ENCODE peak calls at places on chromosomes 12 and 14, in ten cellular contexts. M, A, T, D, J, R, I, K, X and H are unnamed samples.

GRCh38 chr14:89401241-89401640 is 15.8 kb downstream of the FOXN3 start:
- DNase-seq in M (no peak), A (no peak), T (no peak), D (no peak), J (no peak), R (peak; percentile 52), I (no peak), K (no peak), X (no peak), H (no peak)

GRCh38 chr14:33062476-33062875 is 123.8 kb downstream of the NPAS3 start:
- DNase-seq in M (no peak), A (no peak), T (no peak), D (no peak), J (no peak), R (no peak), I (no peak), K (no peak), X (no peak), H (no peak)

GRCh38 chr14:54686219-54686870 is 119.4 kb downstream of the SAMD4A start:
- DNase-seq in M (peak; percentile 79), A (no peak), T (no peak), D (peak; percentile 86), J (peak; percentile 27), R (peak; percentile 65), I (no peak), K (no peak), X (no peak), H (no peak)

GRCh38 chr14:47438650-47439140 is 236.7 kb downstream of the MDGA2 start:
- DNase-seq in M (no peak), A (no peak), T (no peak), D (no peak), J (no peak), R (no peak), I (no peak), K (no peak), X (no peak), H (no peak)

GRCh38 chr12:112322882-112323547 is 59.2 kb downstream of the HECTD4 start:
- DNase-seq in M (no peak), A (no peak), T (no peak), D (no peak), J (no peak), R (no peak), I (no peak), K (no peak), X (no peak), H (no peak)

GRCh38 chr12:10497602-10498001 is 8.1 kb upstream of the EIF2S3B start:
- DNase-seq in M (no peak), A (no peak), T (no peak), D (no peak), J (no peak), R (peak; percentile 2), I (no peak), K (no peak), X (no peak), H (no peak)

GRCh38 chr14:105199093-105199492 is 18.0 kb upstream of the NUDT14 start:
- DNase-seq in M (peak; percentile 31), A (no peak), T (no peak), D (no peak), J (peak; percentile 56), R (peak; percentile 48), I (no peak), K (no peak), X (no peak), H (no peak)

GRCh38 chr12:131093971-131094830 is 140.5 kb downstream of the ADGRD1 start:
- DNase-seq in M (no peak), A (no peak), T (no peak), D (peak; percentile 9), J (no peak), R (no peak), I (no peak), K (no peak), X (no peak), H (no peak)

GRCh38 chr14:23294734-23295561 is 7.7 kb downstream of the PPP1R3E start:
- DNase-seq in M (peak; percentile 45), A (peak; percentile 44), T (no peak), D (no peak), J (no peak), R (peak; percentile 44), I (no peak), K (peak; percentile 78), X (peak; percentile 32), H (peak; percentile 40)

GRCh38 chr14:70188292-70188607 is 501 bp downstream of the SLC8A3 start:
- DNase-seq in M (no peak), A (no peak), T (no peak), D (no peak), J (no peak), R (no peak), I (no peak), K (no peak), X (no peak), H (no peak)